ENCODE peak calls at places on chromosomes 2 and 18, in eight cellular contexts. One of them, this sample, is unnamed.

GRCh38 chr2:182208421-182208820 is 218.4 kb downstream of the PDE1A start:
- DNase-seq in WTC11: no peak
- DNase-seq in aorta: no peak
- DNase-seq in T-helper 2 cell: no peak
- DNase-seq in AG09309: no peak
- DNase-seq in stimulated activated CD4-positive, alpha-beta T cell treated with anti-CD3 and anti-CD28 coated beads, Interleukin-15, amount 100 ng/mL, for 1 hour: no peak
- DNase-seq in stimulated activated CD8-positive, alpha-beta memory T cell treated with anti-CD3 and anti-CD28 coated beads, Interleukin-4, amount 100 ng/mL, for 1 hour: no peak
- DNase-seq in T-helper 22 cell: no peak
- DNase-seq in this sample: no peak

GRCh38 chr2:233085037-233085838 is 25.1 kb downstream of the INPP5D start:
- DNase-seq in WTC11: no peak
- DNase-seq in aorta: no peak
- DNase-seq in T-helper 2 cell: no peak
- DNase-seq in AG09309: no peak
- DNase-seq in stimulated activated CD4-positive, alpha-beta T cell treated with anti-CD3 and anti-CD28 coated beads, Interleukin-15, amount 100 ng/mL, for 1 hour: no peak
- DNase-seq in stimulated activated CD8-positive, alpha-beta memory T cell treated with anti-CD3 and anti-CD28 coated beads, Interleukin-4, amount 100 ng/mL, for 1 hour: no peak
- DNase-seq in T-helper 22 cell: no peak
- DNase-seq in this sample: no peak

GRCh38 chr2:141828761-141829160 is 302.1 kb downstream of the LRP1B start:
- DNase-seq in WTC11: no peak
- DNase-seq in aorta: no peak
- DNase-seq in T-helper 2 cell: no peak
- DNase-seq in AG09309: no peak
- DNase-seq in stimulated activated CD4-positive, alpha-beta T cell treated with anti-CD3 and anti-CD28 coated beads, Interleukin-15, amount 100 ng/mL, for 1 hour: no peak
- DNase-seq in stimulated activated CD8-positive, alpha-beta memory T cell treated with anti-CD3 and anti-CD28 coated beads, Interleukin-4, amount 100 ng/mL, for 1 hour: no peak
- DNase-seq in T-helper 22 cell: no peak
- DNase-seq in this sample: no peak

GRCh38 chr2:48209214-48209885 is 303.1 kb upstream of the FBXO11 start:
- DNase-seq in WTC11: no peak
- DNase-seq in aorta: no peak
- DNase-seq in T-helper 2 cell: no peak
- DNase-seq in AG09309: no peak
- DNase-seq in stimulated activated CD4-positive, alpha-beta T cell treated with anti-CD3 and anti-CD28 coated beads, Interleukin-15, amount 100 ng/mL, for 1 hour: no peak
- DNase-seq in stimulated activated CD8-positive, alpha-beta memory T cell treated with anti-CD3 and anti-CD28 coated beads, Interleukin-4, amount 100 ng/mL, for 1 hour: no peak
- DNase-seq in T-helper 22 cell: no peak
- DNase-seq in this sample: no peak

GRCh38 chr2:173623411-173624076 is 268.9 kb downstream of the CDCA7 start:
- DNase-seq in WTC11: no peak
- DNase-seq in aorta: no peak
- DNase-seq in T-helper 2 cell: no peak
- DNase-seq in AG09309: no peak
- DNase-seq in stimulated activated CD4-positive, alpha-beta T cell treated with anti-CD3 and anti-CD28 coated beads, Interleukin-15, amount 100 ng/mL, for 1 hour: no peak
- DNase-seq in stimulated activated CD8-positive, alpha-beta memory T cell treated with anti-CD3 and anti-CD28 coated beads, Interleukin-4, amount 100 ng/mL, for 1 hour: no peak
- DNase-seq in T-helper 22 cell: no peak
- DNase-seq in this sample: no peak

GRCh38 chr2:120520929-120521912 is 175.3 kb downstream of the INHBB start:
- DNase-seq in WTC11: peak; percentile 84
- DNase-seq in aorta: no peak
- DNase-seq in T-helper 2 cell: no peak
- DNase-seq in AG09309: no peak
- DNase-seq in stimulated activated CD4-positive, alpha-beta T cell treated with anti-CD3 and anti-CD28 coated beads, Interleukin-15, amount 100 ng/mL, for 1 hour: no peak
- DNase-seq in stimulated activated CD8-positive, alpha-beta memory T cell treated with anti-CD3 and anti-CD28 coated beads, Interleukin-4, amount 100 ng/mL, for 1 hour: no peak
- DNase-seq in T-helper 22 cell: no peak
- DNase-seq in this sample: no peak

GRCh38 chr18:50620319-50620718 is 60.4 kb downstream of the MAPK4 start:
- DNase-seq in WTC11: no peak
- DNase-seq in aorta: no peak
- DNase-seq in T-helper 2 cell: no peak
- DNase-seq in AG09309: no peak
- DNase-seq in stimulated activated CD4-positive, alpha-beta T cell treated with anti-CD3 and anti-CD28 coated beads, Interleukin-15, amount 100 ng/mL, for 1 hour: no peak
- DNase-seq in stimulated activated CD8-positive, alpha-beta memory T cell treated with anti-CD3 and anti-CD28 coated beads, Interleukin-4, amount 100 ng/mL, for 1 hour: no peak
- DNase-seq in T-helper 22 cell: no peak
- DNase-seq in this sample: no peak

GRCh38 chr2:232276084-232276738 is 102.3 kb upstream of the ALPP start:
- DNase-seq in WTC11: no peak
- DNase-seq in aorta: no peak
- DNase-seq in T-helper 2 cell: no peak
- DNase-seq in AG09309: no peak
- DNase-seq in stimulated activated CD4-positive, alpha-beta T cell treated with anti-CD3 and anti-CD28 coated beads, Interleukin-15, amount 100 ng/mL, for 1 hour: no peak
- DNase-seq in stimulated activated CD8-positive, alpha-beta memory T cell treated with anti-CD3 and anti-CD28 coated beads, Interleukin-4, amount 100 ng/mL, for 1 hour: no peak
- DNase-seq in T-helper 22 cell: no peak
- DNase-seq in this sample: no peak

GRCh38 chr2:45872211-45872610 is 220.7 kb downstream of the PRKCE start:
- DNase-seq in WTC11: no peak
- DNase-seq in aorta: no peak
- DNase-seq in T-helper 2 cell: no peak
- DNase-seq in AG09309: no peak
- DNase-seq in stimulated activated CD4-positive, alpha-beta T cell treated with anti-CD3 and anti-CD28 coated beads, Interleukin-15, amount 100 ng/mL, for 1 hour: no peak
- DNase-seq in stimulated activated CD8-positive, alpha-beta memory T cell treated with anti-CD3 and anti-CD28 coated beads, Interleukin-4, amount 100 ng/mL, for 1 hour: no peak
- DNase-seq in T-helper 22 cell: no peak
- DNase-seq in this sample: no peak

GRCh38 chr2:173734686-173735308 is 230.4 kb downstream of the SP3 start:
- DNase-seq in WTC11: no peak
- DNase-seq in aorta: no peak
- DNase-seq in T-helper 2 cell: no peak
- DNase-seq in AG09309: no peak
- DNase-seq in stimulated activated CD4-positive, alpha-beta T cell treated with anti-CD3 and anti-CD28 coated beads, Interleukin-15, amount 100 ng/mL, for 1 hour: no peak
- DNase-seq in stimulated activated CD8-positive, alpha-beta memory T cell treated with anti-CD3 and anti-CD28 coated beads, Interleukin-4, amount 100 ng/mL, for 1 hour: no peak
- DNase-seq in T-helper 22 cell: no peak
- DNase-seq in this sample: no peak

GRCh38 chr2:192146069-192147006 is 48.4 kb downstream of the TMEFF2 start:
- DNase-seq in WTC11: no peak
- DNase-seq in aorta: no peak
- DNase-seq in T-helper 2 cell: no peak
- DNase-seq in AG09309: no peak
- DNase-seq in stimulated activated CD4-positive, alpha-beta T cell treated with anti-CD3 and anti-CD28 coated beads, Interleukin-15, amount 100 ng/mL, for 1 hour: no peak
- DNase-seq in stimulated activated CD8-positive, alpha-beta memory T cell treated with anti-CD3 and anti-CD28 coated beads, Interleukin-4, amount 100 ng/mL, for 1 hour: no peak
- DNase-seq in T-helper 22 cell: no peak
- DNase-seq in this sample: no peak

GRCh38 chr18:21703241-21703820 is 1.2 kb downstream of the ABHD3 start:
- DNase-seq in WTC11: peak; percentile 17
- DNase-seq in aorta: no peak
- DNase-seq in T-helper 2 cell: no peak
- DNase-seq in AG09309: no peak
- DNase-seq in stimulated activated CD4-positive, alpha-beta T cell treated with anti-CD3 and anti-CD28 coated beads, Interleukin-15, amount 100 ng/mL, for 1 hour: no peak
- DNase-seq in stimulated activated CD8-positive, alpha-beta memory T cell treated with anti-CD3 and anti-CD28 coated beads, Interleukin-4, amount 100 ng/mL, for 1 hour: no peak
- DNase-seq in T-helper 22 cell: peak; percentile 19
- DNase-seq in this sample: no peak

GRCh38 chr18:56992777-56993176 is 154.1 kb upstream of the BOD1L2 start:
- DNase-seq in WTC11: no peak
- DNase-seq in aorta: no peak
- DNase-seq in T-helper 2 cell: no peak
- DNase-seq in AG09309: no peak
- DNase-seq in stimulated activated CD4-positive, alpha-beta T cell treated with anti-CD3 and anti-CD28 coated beads, Interleukin-15, amount 100 ng/mL, for 1 hour: no peak
- DNase-seq in stimulated activated CD8-positive, alpha-beta memory T cell treated with anti-CD3 and anti-CD28 coated beads, Interleukin-4, amount 100 ng/mL, for 1 hour: no peak
- DNase-seq in T-helper 22 cell: no peak
- DNase-seq in this sample: no peak

GRCh38 chr2:17303496-17303895 is 214.7 kb downstream of the RAD51AP2 start:
- DNase-seq in WTC11: no peak
- DNase-seq in aorta: no peak
- DNase-seq in T-helper 2 cell: no peak
- DNase-seq in AG09309: no peak
- DNase-seq in stimulated activated CD4-positive, alpha-beta T cell treated with anti-CD3 and anti-CD28 coated beads, Interleukin-15, amount 100 ng/mL, for 1 hour: no peak
- DNase-seq in stimulated activated CD8-positive, alpha-beta memory T cell treated with anti-CD3 and anti-CD28 coated beads, Interleukin-4, amount 100 ng/mL, for 1 hour: no peak
- DNase-seq in T-helper 22 cell: no peak
- DNase-seq in this sample: no peak

GRCh38 chr2:29215739-29216608 is 100.8 kb downstream of the CLIP4 start:
- DNase-seq in WTC11: no peak
- DNase-seq in aorta: no peak
- DNase-seq in T-helper 2 cell: no peak
- DNase-seq in AG09309: no peak
- DNase-seq in stimulated activated CD4-positive, alpha-beta T cell treated with anti-CD3 and anti-CD28 coated beads, Interleukin-15, amount 100 ng/mL, for 1 hour: no peak
- DNase-seq in stimulated activated CD8-positive, alpha-beta memory T cell treated with anti-CD3 and anti-CD28 coated beads, Interleukin-4, amount 100 ng/mL, for 1 hour: no peak
- DNase-seq in T-helper 22 cell: no peak
- DNase-seq in this sample: peak; percentile 36

GRCh38 chr2:232367591-232368233 is 10.8 kb upstream of the ALPP start:
- DNase-seq in WTC11: peak; percentile 83
- DNase-seq in aorta: peak; percentile 48
- DNase-seq in T-helper 2 cell: no peak
- DNase-seq in AG09309: no peak
- DNase-seq in stimulated activated CD4-positive, alpha-beta T cell treated with anti-CD3 and anti-CD28 coated beads, Interleukin-15, amount 100 ng/mL, for 1 hour: no peak
- DNase-seq in stimulated activated CD8-positive, alpha-beta memory T cell treated with anti-CD3 and anti-CD28 coated beads, Interleukin-4, amount 100 ng/mL, for 1 hour: no peak
- DNase-seq in T-helper 22 cell: no peak
- DNase-seq in this sample: no peak

GRCh38 chr18:59238385-59238784 is 18.4 kb downstream of the GRP start:
- DNase-seq in WTC11: no peak
- DNase-seq in aorta: no peak
- DNase-seq in T-helper 2 cell: no peak
- DNase-seq in AG09309: no peak
- DNase-seq in stimulated activated CD4-positive, alpha-beta T cell treated with anti-CD3 and anti-CD28 coated beads, Interleukin-15, amount 100 ng/mL, for 1 hour: no peak
- DNase-seq in stimulated activated CD8-positive, alpha-beta memory T cell treated with anti-CD3 and anti-CD28 coated beads, Interleukin-4, amount 100 ng/mL, for 1 hour: no peak
- DNase-seq in T-helper 22 cell: no peak
- DNase-seq in this sample: no peak

GRCh38 chr2:238771193-238771592 is 76.7 kb upstream of the TWIST2 start:
- DNase-seq in WTC11: no peak
- DNase-seq in aorta: no peak
- DNase-seq in T-helper 2 cell: no peak
- DNase-seq in AG09309: no peak
- DNase-seq in stimulated activated CD4-positive, alpha-beta T cell treated with anti-CD3 and anti-CD28 coated beads, Interleukin-15, amount 100 ng/mL, for 1 hour: no peak
- DNase-seq in stimulated activated CD8-positive, alpha-beta memory T cell treated with anti-CD3 and anti-CD28 coated beads, Interleukin-4, amount 100 ng/mL, for 1 hour: no peak
- DNase-seq in T-helper 22 cell: no peak
- DNase-seq in this sample: no peak

GRCh38 chr2:230827774-230828271 is 36.9 kb upstream of the ITM2C start:
- DNase-seq in WTC11: peak; percentile 28
- DNase-seq in aorta: no peak
- DNase-seq in T-helper 2 cell: no peak
- DNase-seq in AG09309: no peak
- DNase-seq in stimulated activated CD4-positive, alpha-beta T cell treated with anti-CD3 and anti-CD28 coated beads, Interleukin-15, amount 100 ng/mL, for 1 hour: no peak
- DNase-seq in stimulated activated CD8-positive, alpha-beta memory T cell treated with anti-CD3 and anti-CD28 coated beads, Interleukin-4, amount 100 ng/mL, for 1 hour: no peak
- DNase-seq in T-helper 22 cell: no peak
- DNase-seq in this sample: no peak

GRCh38 chr2:234678721-234679120 is 181.8 kb upstream of the ARL4C start:
- DNase-seq in WTC11: no peak
- DNase-seq in aorta: no peak
- DNase-seq in T-helper 2 cell: no peak
- DNase-seq in AG09309: peak; percentile 90
- DNase-seq in stimulated activated CD4-positive, alpha-beta T cell treated with anti-CD3 and anti-CD28 coated beads, Interleukin-15, amount 100 ng/mL, for 1 hour: no peak
- DNase-seq in stimulated activated CD8-positive, alpha-beta memory T cell treated with anti-CD3 and anti-CD28 coated beads, Interleukin-4, amount 100 ng/mL, for 1 hour: no peak
- DNase-seq in T-helper 22 cell: no peak
- DNase-seq in this sample: no peak

GRCh38 chr2:192827735-192828134 is 633.0 kb upstream of the TMEFF2 start:
- DNase-seq in WTC11: peak; percentile 9
- DNase-seq in aorta: peak; percentile 24
- DNase-seq in T-helper 2 cell: no peak
- DNase-seq in AG09309: no peak
- DNase-seq in stimulated activated CD4-positive, alpha-beta T cell treated with anti-CD3 and anti-CD28 coated beads, Interleukin-15, amount 100 ng/mL, for 1 hour: no peak
- DNase-seq in stimulated activated CD8-positive, alpha-beta memory T cell treated with anti-CD3 and anti-CD28 coated beads, Interleukin-4, amount 100 ng/mL, for 1 hour: no peak
- DNase-seq in T-helper 22 cell: no peak
- DNase-seq in this sample: no peak

This sample was measured in mesothelial cell of epicardium.